ENCODE peak calls at places on chromosomes 1 and 21, in five cellular contexts. X is K562, B is HepG2, E is GM12878, S is SK-N-SH. U is an unnamed sample.
A peak's percentile ranks its signal among the peaks of the same experiment; 100 is the strongest.

GRCh38 chr1:19073311-19074186 is 117.1 kb upstream of the IFFO2 start:
- DNase-seq in B (no peak), X (no peak), S (no peak), E (no peak), U (no peak)

GRCh38 chr1:91583326-91583755 is 82.7 kb downstream of the CDC7 start:
- DNase-seq in B (no peak), X (no peak), E (no peak), S (no peak), U (no peak)

GRCh38 chr1:193479187-193479586 is 292.8 kb upstream of the B3GALT2 start:
- DNase-seq in S (no peak), X (no peak), B (no peak), E (peak; percentile 81), U (no peak)

GRCh38 chr1:219554109-219554508 is 58.8 kb downstream of the ZC3H11B start:
- DNase-seq in X (no peak), B (no peak), E (no peak), S (no peak), U (no peak)

GRCh38 chr1:7299329-7299799 is 471.7 kb upstream of the VAMP3 start:
- DNase-seq in S (no peak), X (no peak), E (no peak), B (no peak), U (peak; percentile 82)

GRCh38 chr1:230853736-230854135 is 14.6 kb downstream of the C1orf198 start:
- DNase-seq in S (no peak), E (no peak), X (no peak), B (no peak), U (no peak)

GRCh38 chr1:209884665-209885117 is 53.3 kb upstream of the SYT14 start:
- DNase-seq in S (no peak), E (peak; percentile 11), X (peak; percentile 75), B (peak; percentile 16), U (peak; percentile 81)

GRCh38 chr21:41583274-41583790 is 75.4 kb upstream of the TMPRSS2 start:
- DNase-seq in S (no peak), E (no peak), B (peak; percentile 75), X (no peak), U (no peak)

GRCh38 chr1:213371769-213372619 is 321.0 kb downstream of the RPS6KC1 start:
- DNase-seq in B (peak; percentile 99), S (no peak), E (no peak), X (no peak), U (no peak)

GRCh38 chr1:158146165-158146564 is 34.5 kb upstream of the CD1D start:
- DNase-seq in E (no peak), X (peak; percentile 28), B (no peak), S (no peak), U (no peak)

GRCh38 chr1:30955448-30956015 is 47.0 kb upstream of the SDC3 start:
- DNase-seq in B (no peak), E (no peak), S (no peak), X (no peak), U (no peak)

GRCh38 chr1:14363707-14364413 is 234.6 kb upstream of the KAZN start:
- DNase-seq in S (no peak), X (no peak), B (no peak), E (no peak), U (no peak)

GRCh38 chr1:12650001-12650421 is 6.1 kb downstream of the AADACL4 start:
- DNase-seq in E (no peak), S (no peak), X (no peak), B (no peak), U (no peak)

GRCh38 chr1:22791736-22792325 is 81.2 kb downstream of the EPHB2 start:
- DNase-seq in S (no peak), E (no peak), B (peak; percentile 40), X (no peak), U (no peak)

GRCh38 chr1:150006881-150007401 is 3.6 kb downstream of the OTUD7B start:
- DNase-seq in B (no peak), S (no peak), X (peak; percentile 51), E (no peak), U (no peak)

GRCh38 chr1:117128323-117129079 is 7.0 kb upstream of the TRIM45 start:
- DNase-seq in S (peak; percentile 47), X (peak; percentile 49), B (no peak), E (no peak), U (peak; percentile 33)

GRCh38 chr1:162302660-162303344 is 73.9 kb downstream of the SPATA46 start:
- DNase-seq in E (no peak), S (no peak), B (no peak), X (no peak), U (no peak)

GRCh38 chr1:156767879-156768608 is 709 bp downstream of the PRCC start:
- DNase-seq in B (no peak), E (no peak), X (peak; percentile 55), S (peak; percentile 63), U (no peak)

GRCh38 chr1:104629589-104629988 is 879.9 kb downstream of the AMY1C start:
- DNase-seq in S (no peak), X (no peak), B (no peak), E (no peak), U (no peak)

GRCh38 chr1:201019321-201019977 is 4.1 kb downstream of the KIF21B start:
- DNase-seq in B (peak; percentile 17), X (peak; percentile 90), S (no peak), E (peak; percentile 84), U (peak; percentile 49)

GRCh38 chr1:159055181-159055621 is 21.4 kb downstream of the AIM2 start:
- DNase-seq in E (no peak), X (no peak), B (no peak), S (no peak), U (no peak)

GRCh38 chr1:190475394-190476250 is 2.0 kb downstream of the BRINP3 start:
- DNase-seq in B (no peak), X (no peak), E (no peak), S (no peak), U (no peak)

GRCh38 chr1:160945079-160945478 is 9.5 kb downstream of the ITLN2 start:
- DNase-seq in E (no peak), B (no peak), S (no peak), X (peak; percentile 85), U (no peak)

GRCh38 chr1:170800243-170800642 is 135.1 kb upstream of the MROH9 start:
- DNase-seq in X (no peak), E (no peak), S (no peak), B (no peak), U (no peak)

GRCh38 chr1:204983881-204984280 is 59.1 kb upstream of the CNTN2 start:
- DNase-seq in S (no peak), X (no peak), E (no peak), B (no peak), U (no peak)

GRCh38 chr1:180598333-180598979 is 33.4 kb upstream of the XPR1 start:
- DNase-seq in S (peak; percentile 30), E (no peak), X (no peak), B (peak; percentile 76), U (no peak)

GRCh38 chr1:233904979-233905415 is 521 bp downstream of the SLC35F3 start:
- DNase-seq in X (peak; percentile 3), S (no peak), B (no peak), E (no peak), U (no peak)

GRCh38 chr1:1917995-1918900 is 831 bp downstream of the TMEM52 start:
- DNase-seq in X (peak; percentile 35), B (no peak), E (no peak), S (no peak), U (no peak)

GRCh38 chr1:94279048-94279447 is 41.7 kb upstream of the ARHGAP29 start:
- DNase-seq in X (no peak), S (no peak), B (no peak), E (no peak), U (no peak)

GRCh38 chr21:39630827-39631226 is 18.1 kb downstream of the B3GALT5 start:
- DNase-seq in S (no peak), E (no peak), X (no peak), B (no peak), U (no peak)

GRCh38 chr1:226125097-226125630 is 61.4 kb downstream of the ACBD3 start:
- DNase-seq in E (peak; percentile 55), B (peak; percentile 70), X (peak; percentile 94), S (peak; percentile 90), U (peak; percentile 74)

GRCh38 chr1:35660581-35661473 is 19.5 kb upstream of the PSMB2 start:
- DNase-seq in B (no peak), X (peak; percentile 65), S (no peak), E (no peak), U (no peak)

GRCh38 chr1:186272486-186272885 is 102.6 kb downstream of the TPR start:
- DNase-seq in X (no peak), S (no peak), E (no peak), B (no peak), U (no peak)

GRCh38 chr1:220407101-220407683 is 120.7 kb upstream of the MARK1 start:
- DNase-seq in E (no peak), X (no peak), S (no peak), B (no peak), U (no peak)

GRCh38 chr1:224939844-224940425 is 10.5 kb downstream of the DNAH14 start:
- DNase-seq in X (no peak), S (no peak), E (no peak), B (no peak), U (no peak)
- TF ChIP-seq ZBTB33 in X (no peak), S (no peak), E (no peak), B (no peak), U (no peak)

DNA sequence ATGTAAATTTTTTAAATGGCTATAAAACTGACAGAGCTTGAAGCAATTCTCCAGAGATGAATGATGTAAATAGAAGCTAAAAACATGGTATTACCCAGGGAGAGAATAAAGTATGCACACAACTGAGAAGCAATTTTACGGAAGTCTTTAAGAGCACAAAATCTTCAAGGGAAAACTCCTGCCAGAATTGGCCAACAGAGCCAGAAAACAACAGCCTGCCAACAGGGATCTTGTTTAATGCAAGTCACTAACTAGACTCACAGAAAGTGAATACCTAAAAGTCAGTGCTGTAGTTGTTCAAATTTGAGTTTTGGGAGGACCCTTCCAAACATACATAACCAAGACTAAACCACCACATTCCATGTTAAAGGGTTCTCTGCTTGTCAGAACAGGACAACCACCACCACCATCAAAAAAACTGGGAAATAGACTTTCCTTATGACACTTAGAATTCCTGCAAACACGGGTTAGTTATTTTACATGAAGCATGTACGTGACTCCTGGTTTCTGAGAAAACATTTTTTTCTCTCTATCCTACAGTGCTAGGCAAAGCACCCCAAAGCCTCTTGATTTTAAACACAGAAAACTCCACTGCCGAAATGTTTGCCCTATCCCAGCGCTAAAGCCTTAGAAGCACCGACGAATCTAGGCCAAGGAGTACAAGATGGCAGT is 1.6 kb downstream of the EPS15 start:
- DNase-seq in E (no peak), X (peak; percentile 50), S (no peak), B (no peak), U (no peak)
- H4K20me1 ChIP-seq in E (no peaks in the 10 kb centered on the region), X (no peaks in the 10 kb centered on the region), S (peaks cover 48% of the 10 kb centered on the region), B (peaks cover 3% of the 10 kb centered on the region), U (no peaks in the 10 kb centered on the region)

GRCh38 chr21:44425895-44426662 is 29.2 kb upstream of the LRRC3 start:
- DNase-seq in B (no peak), X (no peak), S (no peak), E (no peak), U (no peak)

GRCh38 chr21:44429894-44430293 is 25.4 kb upstream of the LRRC3 start:
- DNase-seq in B (no peak), E (no peak), S (no peak), X (no peak), U (no peak)

GRCh38 chr21:44426663-44427191 is 28.6 kb upstream of the LRRC3 start:
- DNase-seq in X (no peak), E (no peak), S (no peak), B (no peak), U (no peak)

GRCh38 chr21:44427241-44428120 is 27.8 kb upstream of the LRRC3 start:
- DNase-seq in S (no peak), B (no peak), E (no peak), X (no peak), U (no peak)

GRCh38 chr21:44428281-44428942 is 26.9 kb upstream of the LRRC3 start:
- DNase-seq in X (peak; percentile 70), E (no peak), B (peak; percentile 26), S (peak; percentile 35), U (peak; percentile 89)
- TF ChIP-seq ZBTB33 in X (no peak), E (no peak), B (no peak), S (no peak), U (no peak)

GRCh38 chr1:224687465-224687864 is 71.3 kb downstream of the CNIH3 start:
- DNase-seq in B (no peak), X (no peak), E (no peak), S (no peak), U (no peak)
- H4K20me1 ChIP-seq in B (no peaks in the 10 kb centered on the region), X (no peaks in the 10 kb centered on the region), E (no peaks in the 10 kb centered on the region), S (no peaks in the 10 kb centered on the region), U (no peaks in the 10 kb centered on the region)